ENCODE peak calls at places on chromosomes 16 and 17, in ten cellular contexts. O, E, Z, B, Y, R, M, P, A and T are unnamed samples.

GRCh38 chr17:50170662-50171370 is 5.0 kb downstream of the SGCA start:
- DNase-seq in Y (no peak), P (no peak), E (no peak), O (no peak), R (peak), A (no peak), M (no peak), B (no peak), Z (no peak), T (no peak)

GRCh38 chr17:6712058-6712853 is 913 bp downstream of the SLC13A5 start:
- DNase-seq in R (no peak), A (no peak), Z (no peak), B (no peak), M (no peak), E (no peak), O (no peak), Y (no peak), P (no peak), T (no peak)

GRCh38 chr17:78348055-78348745 is 11.7 kb downstream of the SOCS3 start:
- DNase-seq in R (no peak), Z (no peak), B (no peak), E (no peak), A (no peak), P (no peak), Y (no peak), O (no peak), M (no peak), T (no peak)

GRCh38 chr17:72700226-72700625 is 392.3 kb downstream of the SLC39A11 start:
- DNase-seq in E (no peak), P (no peak), O (no peak), M (no peak), Y (no peak), A (no peak), B (no peak), R (no peak), Z (no peak), T (no peak)

GRCh38 chr17:28527859-28528258 is 21.7 kb downstream of the FOXN1 start:
- DNase-seq in R (no peak), Z (peak), A (no peak), P (no peak), Y (no peak), B (no peak), O (no peak), E (no peak), M (no peak), T (no peak)

GRCh38 chr16:55078153-55078552 is 147.5 kb downstream of the IRX5 start:
- DNase-seq in O (no peak), Y (no peak), B (no peak), E (no peak), R (no peak), P (no peak), Z (no peak), M (no peak), A (no peak), T (no peak)

GRCh38 chr16:64416232-64417010 is 705.4 kb downstream of the CDH11 start:
- DNase-seq in R (no peak), O (no peak), B (no peak), M (no peak), A (no peak), E (no peak), Y (no peak), P (no peak), Z (no peak), T (no peak)

GRCh38 chr17:58956997-58957724 is 149.5 kb downstream of the TRIM37 start:
- DNase-seq in Z (no peak), P (no peak), R (no peak), M (no peak), A (no peak), E (no peak), O (no peak), Y (no peak), B (no peak), T (no peak)

GRCh38 chr16:89257757-89258465 is 40.4 kb downstream of the ZNF778 start:
- DNase-seq in B (no peak), Y (no peak), A (no peak), O (no peak), R (no peak), P (no peak), Z (no peak), M (no peak), E (no peak), T (no peak)

GRCh38 chr17:50095626-50096037 is 481 bp downstream of the PDK2 start:
- DNase-seq in R (no peak), O (no peak), B (no peak), M (no peak), A (no peak), Y (no peak), P (no peak), E (no peak), Z (no peak), T (no peak)

GRCh38 chr16:67431805-67432476 is 1.0 kb downstream of the HSD11B2 start:
- DNase-seq in M (no peak), O (no peak), P (no peak), R (no peak), Z (peak), Y (no peak), B (no peak), A (no peak), E (no peak), T (no peak)

GRCh38 chr17:27502526-27503324 is 46.5 kb downstream of the KSR1 start:
- DNase-seq in M (no peak), Y (no peak), E (no peak), Z (no peak), R (peak), A (no peak), O (no peak), B (no peak), P (no peak), T (no peak)

GRCh38 chr17:54891176-54891821 is 9.4 kb upstream of the TOM1L1 start:
- DNase-seq in E (no peak), M (no peak), P (no peak), R (no peak), Y (no peak), B (no peak), Z (no peak), O (no peak), A (no peak), T (no peak)

GRCh38 chr16:68778551-68779231 is 41.6 kb downstream of the CDH1 start:
- DNase-seq in E (no peak), Y (no peak), B (no peak), R (no peak), A (no peak), Z (peak), M (no peak), O (no peak), P (peak), T (no peak)

GRCh38 chr16:74700206-74701040 is at the start of gene MLKL:
- DNase-seq in Z (peak), A (peak), O (peak), B (peak), R (peak), E (peak), M (no peak), Y (no peak), P (peak), T (peak)

GRCh38 chr16:24493859-24494258 is 45.5 kb upstream of the RBBP6 start:
- DNase-seq in A (no peak), P (no peak), M (no peak), B (no peak), Y (no peak), O (no peak), Z (no peak), R (no peak), E (no peak), T (no peak)

GRCh38 chr17:2436516-2436915 is 35.7 kb upstream of the MNT start:
- DNase-seq in E (no peak), Z (no peak), A (no peak), R (no peak), M (no peak), Y (no peak), O (no peak), P (no peak), B (no peak), T (no peak)

GRCh38 chr16:2150418-2151187 is 2.2 kb downstream of the RAB26 start:
- DNase-seq in B (no peak), P (no peak), R (no peak), M (no peak), O (no peak), A (no peak), E (no peak), Y (no peak), Z (peak), T (no peak)

GRCh38 chr17:5418858-5419355 is 555 bp downstream of the NUP88 start:
- DNase-seq in Y (no peak), B (no peak), R (no peak), P (no peak), O (no peak), M (no peak), A (peak), E (peak), Z (peak), T (peak)

GRCh38 chr17:27456681-27457404 is 595 bp downstream of the KSR1 start:
- DNase-seq in A (no peak), Z (no peak), B (no peak), R (peak), Y (no peak), M (no peak), O (peak), P (peak), E (peak), T (no peak)

GRCh38 chr17:49501496-49501895 is 6.4 kb downstream of the NGFR start:
- DNase-seq in Z (no peak), O (no peak), R (no peak), B (no peak), P (no peak), M (no peak), A (no peak), Y (no peak), E (no peak), T (no peak)

GRCh38 chr17:58534901-58535421 is 20.5 kb upstream of the MTMR4 start:
- DNase-seq in R (no peak), O (no peak), M (no peak), Z (no peak), B (no peak), P (no peak), E (no peak), Y (no peak), A (no peak), T (no peak)

GRCh38 chr16:1258218-1258587 is 2.3 kb downstream of the TPSD1 start:
- DNase-seq in P (no peak), E (no peak), R (no peak), B (no peak), Z (no peak), Y (no peak), O (no peak), A (no peak), M (no peak), T (no peak)

GRCh38 chr16:54655171-54655590 is 275.5 kb upstream of the IRX5 start:
- DNase-seq in M (no peak), R (no peak), Z (no peak), B (no peak), O (no peak), A (no peak), P (peak), E (no peak), Y (no peak), T (no peak)

GRCh38 chr17:3827124-3827773 is 18.8 kb downstream of the NCBP3 start:
- DNase-seq in Z (peak), M (no peak), Y (no peak), P (no peak), R (no peak), A (peak), E (peak), B (no peak), O (no peak), T (peak)

GRCh38 chr17:32491371-32492280 is 4.8 kb downstream of the CDK5R1 start:
- DNase-seq in E (peak), M (no peak), O (no peak), A (no peak), Z (no peak), B (no peak), Y (no peak), R (no peak), P (no peak), T (no peak)

DNA sequence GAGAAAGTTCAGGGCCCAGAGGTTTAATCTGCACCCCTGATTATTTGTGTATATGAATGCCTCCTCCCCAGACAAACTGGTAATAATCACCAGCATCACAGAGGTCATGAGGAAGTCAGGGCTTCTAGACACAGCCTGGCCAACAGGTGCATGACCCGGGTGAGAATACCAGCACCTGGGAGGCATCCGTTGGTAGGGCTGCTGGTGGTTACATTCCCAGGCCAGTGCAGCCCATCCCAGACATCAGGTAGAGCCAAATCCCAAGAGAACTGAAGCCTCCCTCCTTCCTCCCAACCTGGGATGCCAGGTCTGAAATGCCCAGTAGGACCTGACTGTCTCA is 7.2 kb downstream of the TBX2 start:
- DNase-seq in Z (no peak), E (no peak), P (no peak), B (no peak), O (peak), A (no peak), M (no peak), Y (no peak), R (no peak), T (no peak)
- H3K27ac ChIP-seq in Z (no peak), E (peak), P (no peak), B (peak), O (peak), A (no peak), M (peak), Y (peak), R (no peak), T (no peak)

GRCh38 chr16:57576429-57576870 is 34.0 kb downstream of the ADGRG5 start:
- DNase-seq in M (no peak), R (peak), E (peak), B (peak), O (peak), Y (no peak), A (peak), P (peak), Z (peak), T (peak)

GRCh38 chr16:57579361-57579665 is 36.9 kb downstream of the ADGRG5 start:
- DNase-seq in R (no peak), E (no peak), Z (no peak), P (no peak), Y (no peak), M (no peak), B (no peak), A (no peak), O (no peak), T (no peak)

GRCh38 chr16:57577691-57578224 is 35.3 kb downstream of the ADGRG5 start:
- DNase-seq in Y (no peak), B (no peak), E (peak), O (no peak), Z (no peak), M (no peak), P (no peak), R (no peak), A (peak), T (no peak)

GRCh38 chr16:57577214-57577613 is 34.8 kb downstream of the ADGRG5 start:
- DNase-seq in A (no peak), B (no peak), R (no peak), P (no peak), O (no peak), Y (no peak), Z (no peak), E (no peak), M (no peak), T (no peak)

GRCh38 chr16:57578521-57579360 is 36.3 kb downstream of the ADGRG5 start:
- DNase-seq in B (no peak), R (no peak), E (no peak), Z (no peak), P (no peak), M (no peak), O (no peak), A (no peak), Y (no peak), T (no peak)
- H3K27ac ChIP-seq in B (no peak), R (no peak), E (peak), Z (no peak), P (no peak), M (no peak), O (no peak), A (peak), Y (no peak), T (no peak)

DNA sequence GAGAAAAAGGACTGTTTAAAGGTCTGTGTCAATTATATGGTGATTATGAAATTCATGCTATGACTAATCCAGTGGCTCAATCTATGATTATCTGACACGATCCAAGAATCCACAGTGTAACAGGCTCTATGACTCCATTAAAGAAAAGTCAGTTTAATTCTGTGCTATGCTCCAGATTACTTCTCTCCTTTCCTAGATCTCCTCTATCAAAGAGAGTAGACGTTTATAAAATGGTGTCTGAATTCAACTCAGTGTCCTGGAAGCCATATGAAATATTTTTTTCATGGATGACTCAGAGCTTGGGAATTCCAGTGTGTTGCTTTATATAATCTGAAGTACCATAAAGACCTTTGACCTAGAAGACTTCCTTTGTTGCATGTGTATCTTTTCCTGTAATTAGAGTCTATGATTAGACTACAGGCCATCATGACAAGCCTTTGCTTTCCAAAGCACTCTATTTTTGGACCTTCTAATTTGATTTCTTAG is 27.0 kb upstream of the NF1 start:
- DNase-seq in M (no peak), Z (no peak), A (no peak), B (no peak), R (no peak), Y (no peak), O (no peak), P (no peak), E (no peak), T (no peak)
- H3K27ac ChIP-seq in M (peak), Z (peak), A (no peak), B (peak), R (peak), Y (no peak), O (peak), P (no peak), E (peak), T (no peak)

GRCh38 chr16:73034374-73034773 is 13.6 kb downstream of the ZFHX3 start:
- DNase-seq in E (no peak), O (no peak), Y (no peak), R (no peak), B (no peak), A (no peak), Z (no peak), P (no peak), M (no peak), T (no peak)
- H3K27ac ChIP-seq in E (no peak), O (no peak), Y (no peak), R (peak), B (peak), A (no peak), Z (no peak), P (no peak), M (peak), T (no peak)

DNA sequence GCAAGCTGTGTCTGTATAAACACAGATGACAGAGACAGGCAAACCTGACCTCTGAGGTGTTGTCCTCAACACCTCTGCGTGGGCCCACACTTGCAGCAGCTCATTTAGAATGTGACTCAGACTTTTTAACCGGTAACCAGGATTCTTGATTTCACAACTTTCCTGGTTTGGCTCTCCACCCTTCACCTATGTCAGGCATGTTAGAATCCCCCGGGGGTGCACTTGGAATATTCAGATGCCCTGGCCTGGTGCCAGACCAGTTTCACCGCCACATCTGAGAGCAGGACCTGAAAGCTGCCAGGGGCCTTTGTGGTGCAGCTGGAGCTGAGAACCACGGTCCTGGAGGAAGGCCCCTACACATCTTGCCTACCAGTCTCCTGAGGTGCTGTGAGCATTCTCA is 4.8 kb downstream of the DHODH start:
- DNase-seq in E (no peak), B (no peak), Z (no peak), R (peak), P (peak), Y (no peak), M (no peak), O (no peak), A (no peak), T (no peak)
- H3K27ac ChIP-seq in E (no peak), B (no peak), Z (no peak), R (peak), P (peak), Y (no peak), M (no peak), O (no peak), A (peak), T (no peak)